ENCODE peak calls at places on chromosomes 11 and 22, in seven cellular contexts. E is MM.1S, Z is lower lobe of right lung, U is substantia nigra, V is A549, X is ovary, H is adrenal gland. D is an unnamed sample.

GRCh38 chr22:23240639-23241389 is 60.5 kb downstream of the BCR start:
- DNase-seq in U (no peak), V (peak), X (no peak), E (no peak), H (no peak), Z (no peak), D (no peak)

GRCh38 chr11:120785576-120785975 is 238.3 kb upstream of the TBCEL start:
- DNase-seq in U (no peak), E (no peak), Z (no peak), V (no peak), H (peak), X (no peak), D (no peak)

GRCh38 chr11:28529540-28530410 is 421.6 kb downstream of the METTL15 start:
- DNase-seq in X (no peak), Z (no peak), V (peak), E (peak), H (no peak), U (no peak), D (no peak)

GRCh38 chr11:14974021-14974698 is 2.0 kb upstream of the CALCA start:
- DNase-seq in X (no peak), V (no peak), E (no peak), Z (no peak), H (no peak), U (no peak), D (no peak)

GRCh38 chr11:10301656-10302293 is 3.1 kb upstream of the ADM start:
- DNase-seq in E (no peak), Z (no peak), U (no peak), V (no peak), H (no peak), X (no peak), D (no peak)

GRCh38 chr11:110856340-110856739 is 144.1 kb upstream of the ARHGAP20 start:
- DNase-seq in X (no peak), E (no peak), H (no peak), U (no peak), V (no peak), Z (no peak), D (no peak)

GRCh38 chr11:89293966-89294679 is 116.4 kb downstream of the TYR start:
- DNase-seq in H (no peak), Z (no peak), X (no peak), U (no peak), E (no peak), V (no peak), D (no peak)

GRCh38 chr22:38781033-38781432 is 12.9 kb downstream of the DNAL4 start:
- DNase-seq in E (no peak), V (no peak), U (no peak), Z (no peak), H (no peak), X (no peak), D (no peak)

GRCh38 chr11:65589444-65590239 is 6.0 kb downstream of the KCNK7 start:
- DNase-seq in V (no peak), U (no peak), Z (no peak), H (no peak), E (no peak), X (no peak), D (no peak)

GRCh38 chr11:65388731-65389130 is 2.3 kb downstream of the FRMD8 start:
- DNase-seq in V (no peak), X (no peak), U (no peak), E (peak), H (no peak), Z (no peak), D (no peak)

GRCh38 chr11:133318221-133318620 is 214.1 kb downstream of the OPCML start:
- DNase-seq in X (no peak), Z (no peak), H (no peak), V (no peak), U (no peak), E (no peak), D (no peak)

GRCh38 chr11:1281326-1281973 is 28.0 kb downstream of the TOLLIP start:
- DNase-seq in H (no peak), U (no peak), X (no peak), V (no peak), E (no peak), Z (peak), D (no peak)
- H3K27ac ChIP-seq in H (peak), U (no peak), X (no peak), V (no peak), E (no peak), Z (peak), D (peak)

DNA sequence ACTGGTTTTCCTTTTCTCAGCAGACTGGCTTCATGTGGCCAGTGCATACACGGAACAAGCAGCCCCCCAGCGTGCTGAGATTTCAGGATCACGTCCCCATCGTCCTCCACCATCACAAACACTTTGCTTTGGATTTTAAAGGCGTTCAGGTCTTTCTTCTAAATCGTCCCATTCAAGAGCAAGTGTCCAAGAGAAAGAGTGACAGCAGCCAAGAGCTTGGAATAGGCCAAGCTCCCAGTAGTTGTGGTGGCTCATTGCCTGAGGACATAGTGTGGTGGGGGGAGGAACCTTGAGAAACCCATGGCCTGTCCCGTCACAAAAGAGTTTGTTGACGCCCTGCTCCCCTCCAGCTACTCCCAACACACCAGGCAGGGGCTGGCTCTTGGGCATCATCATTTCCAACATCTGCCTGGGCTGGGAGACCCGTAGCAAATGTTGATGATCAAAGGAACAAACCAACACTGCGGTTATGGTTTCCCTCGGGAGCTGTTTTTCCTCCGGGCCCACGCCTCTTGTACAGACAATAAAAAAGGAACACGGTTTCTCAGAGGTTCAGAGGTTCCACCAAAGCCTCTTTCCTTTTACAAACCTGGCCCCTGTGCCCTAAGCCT is 20.8 kb downstream of the FADS3 start:
- DNase-seq in V (no peak), X (no peak), E (no peak), U (no peak), H (no peak), Z (no peak), D (no peak)
- H3K27ac ChIP-seq in V (no peak), X (peak), E (no peak), U (no peak), H (peak), Z (no peak), D (peak)

GRCh38 chr11:122319011-122319410 is 203.0 kb upstream of the BLID start:
- DNase-seq in X (no peak), H (no peak), Z (no peak), V (no peak), U (no peak), E (no peak), D (no peak)
- H3K27ac ChIP-seq in X (no peak), H (no peak), Z (no peak), V (no peak), U (no peak), E (no peak), D (no peak)

GRCh38 chr22:42805998-42806481 is 51.0 kb downstream of the ARFGAP3 start:
- DNase-seq in X (no peak), H (peak), V (no peak), U (no peak), E (no peak), Z (no peak), D (no peak)
- H3K27ac ChIP-seq in X (no peak), H (peak), V (no peak), U (peak), E (no peak), Z (peak), D (peak)

GRCh38 chr11:102802341-102802740 is 4.4 kb upstream of the MMP1 start:
- DNase-seq in Z (no peak), U (no peak), V (no peak), H (no peak), E (no peak), X (no peak), D (no peak)
- H3K27ac ChIP-seq in Z (no peak), U (no peak), V (no peak), H (no peak), E (no peak), X (no peak), D (no peak)

DNA sequence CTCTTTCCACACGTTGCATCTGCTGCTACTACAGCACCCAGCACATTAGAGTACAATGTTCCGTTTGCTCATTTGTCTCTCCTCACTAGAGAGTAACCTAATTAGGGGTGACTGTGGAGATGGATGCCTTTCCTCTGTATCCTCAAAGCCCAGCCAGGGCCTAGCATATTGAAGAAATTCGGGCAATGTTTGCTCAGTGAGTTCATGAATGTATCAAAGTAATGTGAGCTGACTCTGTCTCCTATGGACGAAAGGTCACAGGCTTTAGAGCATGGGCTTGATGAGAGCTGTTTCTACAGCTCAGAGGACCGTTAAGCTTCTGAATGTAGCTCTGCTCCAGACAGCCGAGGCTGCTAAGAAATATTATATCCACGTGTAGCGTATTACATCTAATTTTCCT is 67.5 kb downstream of the C11orf58 start:
- DNase-seq in X (no peak), Z (no peak), H (no peak), V (peak), U (no peak), E (no peak), D (no peak)
- H3K27ac ChIP-seq in X (no peak), Z (no peak), H (no peak), V (no peak), U (no peak), E (no peak), D (no peak)

D was measured in caudate nucleus.